ENCODE peak calls at places on chromosome 1, in four cellular contexts. One of them, this sample, is unnamed.

GRCh38 chr1:51926171-51926812 is 47.8 kb upstream of the NRDC start:
- DNase-seq in CD4-positive, alpha-beta T cell: no peak
- DNase-seq in EL: peak; percentile 70
- DNase-seq in kidney tubule cell: peak; percentile 50
- DNase-seq in this sample: peak; percentile 32

GRCh38 chr1:26191739-26192138 is 1.3 kb downstream of the CATSPER4 start:
- DNase-seq in CD4-positive, alpha-beta T cell: no peak
- DNase-seq in EL: no peak
- DNase-seq in kidney tubule cell: no peak
- DNase-seq in this sample: no peak

GRCh38 chr1:34742667-34743270 is 12.1 kb upstream of the GJB5 start:
- DNase-seq in CD4-positive, alpha-beta T cell: peak; percentile 81
- DNase-seq in EL: peak; percentile 60
- DNase-seq in kidney tubule cell: peak; percentile 73
- DNase-seq in this sample: peak; percentile 50

GRCh38 chr1:68198752-68199151 is 33.6 kb downstream of the WLS start:
- DNase-seq in CD4-positive, alpha-beta T cell: no peak
- DNase-seq in EL: peak; percentile 30
- DNase-seq in kidney tubule cell: peak; percentile 80
- DNase-seq in this sample: no peak

GRCh38 chr1:247287460-247287859 is 31.6 kb downstream of the VN1R5 start:
- DNase-seq in CD4-positive, alpha-beta T cell: no peak
- DNase-seq in EL: no peak
- DNase-seq in kidney tubule cell: no peak
- DNase-seq in this sample: no peak

GRCh38 chr1:205991237-205991636 is 12.0 kb downstream of the RAB7B start:
- DNase-seq in CD4-positive, alpha-beta T cell: no peak
- DNase-seq in EL: peak; percentile 64
- DNase-seq in kidney tubule cell: peak; percentile 64
- DNase-seq in this sample: no peak

GRCh38 chr1:5481889-5482288 is 510.3 kb downstream of the NPHP4 start:
- DNase-seq in CD4-positive, alpha-beta T cell: peak; percentile 38
- DNase-seq in EL: no peak
- DNase-seq in kidney tubule cell: peak; percentile 8
- DNase-seq in this sample: no peak

GRCh38 chr1:3687509-3687908 is 35.2 kb downstream of the TP73 start:
- DNase-seq in CD4-positive, alpha-beta T cell: no peak
- DNase-seq in EL: no peak
- DNase-seq in kidney tubule cell: no peak
- DNase-seq in this sample: no peak

GRCh38 chr1:19869929-19870328 is 12.3 kb upstream of the OTUD3 start:
- DNase-seq in CD4-positive, alpha-beta T cell: no peak
- DNase-seq in EL: peak; percentile 65
- DNase-seq in kidney tubule cell: no peak
- DNase-seq in this sample: no peak

GRCh38 chr1:151549199-151549598 is 9.1 kb downstream of the TUFT1 start:
- DNase-seq in CD4-positive, alpha-beta T cell: no peak
- DNase-seq in EL: no peak
- DNase-seq in kidney tubule cell: no peak
- DNase-seq in this sample: no peak